ENCODE peak calls at places on chromosome 3, in five cellular contexts. D is HCT116, M is HepG2, O is H1, W is SK-N-SH. Y is an unnamed sample.

GRCh38 chr3:169664034-169664820 is 715 bp upstream of the MECOM start:
- DNase-seq in D (no peak), M (no peak), O (no peak), W (peak; percentile 35), Y (no peak)

GRCh38 chr3:26100176-26100575 is 310.3 kb downstream of the OXSM start:
- DNase-seq in D (no peak), M (no peak), O (no peak), W (no peak), Y (no peak)

GRCh38 chr3:169868369-169868768 is 1.4 kb downstream of the LRRC31 start:
- DNase-seq in D (no peak), M (no peak), O (no peak), W (no peak), Y (no peak)

GRCh38 chr3:132344666-132345280 is 27.6 kb downstream of the ACP3 start:
- DNase-seq in D (peak; percentile 27), M (no peak), O (no peak), W (no peak), Y (no peak)

GRCh38 chr3:42712716-42713372 is 10.2 kb upstream of the HHATL start:
- DNase-seq in D (no peak), M (no peak), O (no peak), W (peak; percentile 5), Y (no peak)

GRCh38 chr3:193884011-193884410 is 251.9 kb upstream of the HES1 start:
- DNase-seq in D (no peak), M (no peak), O (no peak), W (no peak), Y (no peak)

GRCh38 chr3:71725279-71725991 is at the start of gene EIF4E3:
- DNase-seq in D (no peak), M (no peak), O (no peak), W (peak; percentile 93), Y (no peak)

GRCh38 chr3:128080323-128080898 is 28.2 kb downstream of the SEC61A1 start:
- DNase-seq in D (no peak), M (peak; percentile 62), O (no peak), W (no peak), Y (no peak)

GRCh38 chr3:14563946-14564539 is 23.9 kb upstream of the GRIP2 start:
- DNase-seq in D (no peak), M (no peak), O (no peak), W (no peak), Y (no peak)

GRCh38 chr3:23663661-23664186 is 142.0 kb upstream of the UBE2E1 start:
- DNase-seq in D (no peak), M (no peak), O (no peak), W (no peak), Y (no peak)

GRCh38 chr3:28290863-28291300 is 49.5 kb downstream of the CMC1 start:
- DNase-seq in D (no peak), M (no peak), O (no peak), W (no peak), Y (no peak)

GRCh38 chr3:4340411-4341335 is 37.5 kb downstream of the SETMAR start:
- DNase-seq in D (no peak), M (no peak), O (no peak), W (no peak), Y (no peak)

GRCh38 chr3:174191380-174191779 is 667.8 kb upstream of the NAALADL2 start:
- DNase-seq in D (no peak), M (no peak), O (no peak), W (no peak), Y (peak; percentile 12)

GRCh38 chr3:109346099-109346498 is 8.8 kb upstream of the DPPA4 start:
- DNase-seq in D (no peak), M (no peak), O (no peak), W (no peak), Y (no peak)

GRCh38 chr3:196620228-196620627 is 19.3 kb upstream of the NRROS start:
- DNase-seq in D (no peak), M (no peak), O (no peak), W (no peak), Y (no peak)

GRCh38 chr3:65685621-65686020 is 353.1 kb downstream of the MAGI1 start:
- DNase-seq in D (no peak), M (peak; percentile 7), O (no peak), W (no peak), Y (no peak)

GRCh38 chr3:141191097-141191749 is 40.4 kb upstream of the PXYLP1 start:
- DNase-seq in D (no peak), M (no peak), O (no peak), W (no peak), Y (no peak)

GRCh38 chr3:113111308-113111707 is 100.0 kb upstream of the BOC start:
- DNase-seq in D (no peak), M (no peak), O (no peak), W (no peak), Y (no peak)

GRCh38 chr3:190721330-190721729 is 141.2 kb downstream of the GMNC start:
- DNase-seq in D (no peak), M (no peak), O (no peak), W (no peak), Y (peak; percentile 23)

DNA sequence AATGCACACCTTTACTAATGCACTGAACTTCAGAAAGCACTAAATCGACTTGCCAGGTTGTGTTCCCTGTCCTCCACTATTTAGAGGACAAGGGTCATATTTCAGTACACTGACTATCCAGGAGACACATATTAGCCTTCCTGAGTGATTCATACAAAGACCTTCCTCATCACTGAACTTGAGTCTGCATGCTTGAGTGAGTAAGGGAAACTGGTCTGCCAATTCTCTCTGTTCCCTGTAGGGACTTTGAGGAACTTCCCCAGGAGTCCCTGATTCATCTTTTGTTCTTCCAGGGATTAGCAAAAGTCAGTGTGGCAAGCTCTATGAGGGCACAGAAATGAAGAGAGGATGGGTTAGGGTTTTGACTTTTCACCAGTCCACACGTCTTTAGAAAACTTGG is 565.9 kb downstream of the PDCD6IP start:
- DNase-seq in D (no peak), M (no peak), O (no peak), W (no peak), Y (peak; percentile 21)
- TF ChIP-seq SIN3A in D (no peak), M (no peak), O (no peak), W (no peak), Y (no peak)

GRCh38 chr3:197926418-197926817 is 23.6 kb upstream of the RPL35A start:
- DNase-seq in D (no peak), M (no peak), O (peak; percentile 21), W (no peak), Y (no peak)
- TF ChIP-seq SIN3A in D (no peak), M (no peak), O (no peak), W (no peak), Y (no peak)

GRCh38 chr3:64262574-64263114 is 37.4 kb upstream of the PRICKLE2 start:
- DNase-seq in D (no peak), M (no peak), O (no peak), W (no peak), Y (no peak)
- TF ChIP-seq SIN3A in D (no peak), M (no peak), O (no peak), W (no peak), Y (no peak)

DNA sequence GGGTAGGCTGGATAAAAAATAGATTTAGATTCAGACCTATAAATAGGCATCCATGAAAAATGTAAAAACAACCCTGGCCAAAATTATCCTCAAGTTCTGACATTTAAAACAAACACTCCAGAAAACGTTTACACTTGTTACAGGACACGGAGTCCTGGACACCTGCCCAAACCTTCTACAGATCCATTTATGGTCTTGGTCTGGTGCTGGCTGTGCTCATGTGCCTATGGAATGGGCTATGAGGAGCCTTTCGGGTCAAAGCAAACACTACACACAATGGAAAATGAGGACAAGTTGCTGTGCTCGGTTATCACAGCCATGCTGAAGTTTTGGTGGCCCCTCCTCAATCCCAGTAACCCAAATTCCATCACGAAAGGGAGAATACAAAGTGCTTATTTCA is 108.1 kb downstream of the PDZRN3 start:
- DNase-seq in D (no peak), M (no peak), O (no peak), W (no peak), Y (no peak)
- TF ChIP-seq SIN3A in D (no peak), M (no peak), O (no peak), W (no peak), Y (no peak)

GRCh38 chr3:48518069-48518468 is 14.1 kb upstream of the SHISA5 start:
- DNase-seq in D (no peak), M (no peak), O (no peak), W (no peak), Y (no peak)

GRCh38 chr3:48511551-48511950 is 7.6 kb upstream of the SHISA5 start:
- DNase-seq in D (no peak), M (no peak), O (no peak), W (no peak), Y (no peak)

GRCh38 chr3:48516571-48516970 is 12.6 kb upstream of the SHISA5 start:
- DNase-seq in D (no peak), M (no peak), O (no peak), W (no peak), Y (no peak)

GRCh38 chr3:48518755-48519154 is 14.8 kb upstream of the SHISA5 start:
- DNase-seq in D (no peak), M (no peak), O (no peak), W (no peak), Y (no peak)

GRCh38 chr3:48514431-48515227 is 10.7 kb upstream of the SHISA5 start:
- DNase-seq in D (no peak), M (no peak), O (no peak), W (no peak), Y (no peak)
- TF ChIP-seq SIN3A in D (no peak), M (no peak), O (no peak), W (no peak), Y (no peak)

DNA sequence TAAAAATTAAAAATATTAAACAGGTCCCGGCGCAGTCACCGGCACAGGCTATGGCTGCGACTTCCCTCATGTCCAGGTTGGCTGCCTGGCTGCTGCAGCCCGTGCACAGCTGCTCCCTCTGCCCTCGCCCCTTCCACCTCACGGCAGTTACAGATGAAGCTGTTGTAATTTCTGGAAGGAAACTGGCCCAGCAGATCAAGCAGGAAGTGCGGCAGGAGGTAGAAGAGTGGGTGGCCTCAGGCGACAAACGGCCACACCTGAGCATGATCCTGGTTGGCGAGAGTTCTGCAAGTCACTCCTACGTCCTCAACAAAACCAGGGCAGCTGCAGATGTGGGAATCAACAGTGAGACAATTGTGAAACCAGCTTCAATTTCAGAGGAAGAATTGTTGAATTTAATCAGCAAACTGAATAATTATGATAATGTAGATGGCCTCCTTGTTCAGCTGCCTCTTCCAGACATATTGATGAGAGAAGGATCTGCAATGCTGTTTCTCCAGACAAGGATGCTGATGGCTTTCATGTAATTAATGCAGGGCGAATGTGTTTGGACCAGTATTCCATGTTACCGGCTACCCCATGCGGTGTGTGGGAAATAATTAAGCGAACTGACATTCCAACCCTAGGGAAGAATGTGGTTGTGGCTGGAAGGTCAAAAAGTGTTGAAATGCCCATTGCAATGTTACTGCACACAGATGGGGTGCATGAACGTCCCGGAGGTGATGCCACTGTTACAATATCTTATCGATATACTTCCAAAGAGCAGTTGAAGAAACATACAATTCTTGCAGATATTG is 13.2 kb upstream of the GNB4 start:
- DNase-seq in D (no peak), M (no peak), O (no peak), W (no peak), Y (no peak)
- TF ChIP-seq SIN3A in D (no peak), M (no peak), O (no peak), W (no peak), Y (no peak)

GRCh38 chr3:134325722-134326121 is 48.5 kb downstream of the AMOTL2 start:
- DNase-seq in D (no peak), M (no peak), O (no peak), W (no peak), Y (no peak)
- TF ChIP-seq SIN3A in D (no peak), M (no peak), O (no peak), W (no peak), Y (no peak)